ENCODE peak calls at places on chromosomes 16 and 17, in nine cellular contexts. O is effector CD4-positive, alpha-beta T cell; F is fibroblast of the aortic adventitia; H is stimulated activated CD4-positive, alpha-beta T cell treated with anti-CD3 and anti-CD28 coated beads, Interleukin-2, amount 100 ng/mL, for 48 hours; A is mucosa of descending colon; K is endothelial cell; B is GM12865; C is T1000; S is testis. R is an unnamed sample.

GRCh38 chr17:78915872-78916632 is 9.1 kb downstream of the TIMP2 start:
- DNase-seq in O (no peak), F (peak), H (no peak), A (peak), K (peak), B (no peak), C (peak), S (peak), R (no peak)

GRCh38 chr16:83113317-83113716 is 486.5 kb downstream of the CDH13 start:
- DNase-seq in O (no peak), F (peak), H (no peak), A (peak), K (peak), B (peak), C (no peak), S (peak), R (no peak)

GRCh38 chr16:89544713-89545043 is 15.8 kb upstream of the RPL13 start:
- DNase-seq in O (no peak), F (no peak), H (no peak), A (no peak), K (no peak), B (no peak), C (no peak), S (no peak), R (no peak)

GRCh38 chr16:49012961-49013726 is 268.5 kb downstream of the CBLN1 start:
- DNase-seq in O (no peak), F (peak), H (no peak), A (no peak), K (no peak), B (no peak), C (no peak), S (no peak), R (no peak)

GRCh38 chr16:89958068-89958467 is 9.5 kb downstream of the DEF8 start:
- DNase-seq in O (no peak), F (no peak), H (no peak), A (peak), K (peak), B (peak), C (no peak), S (peak), R (no peak)

GRCh38 chr17:50049636-50050035 is 6.3 kb upstream of the ITGA3 start:
- DNase-seq in O (no peak), F (no peak), H (no peak), A (no peak), K (no peak), B (no peak), C (no peak), S (no peak), R (no peak)

GRCh38 chr17:27499451-27500265 is 43.4 kb downstream of the KSR1 start:
- DNase-seq in O (no peak), F (no peak), H (no peak), A (no peak), K (no peak), B (no peak), C (no peak), S (no peak), R (no peak)

GRCh38 chr16:15434425-15435215 is at the start of gene BMERB1:
- DNase-seq in O (peak), F (peak), H (peak), A (peak), K (peak), B (peak), C (peak), S (peak), R (peak)

GRCh38 chr16:83015871-83016270 is 389.1 kb downstream of the CDH13 start:
- DNase-seq in O (no peak), F (peak), H (no peak), A (no peak), K (no peak), B (no peak), C (peak), S (no peak), R (no peak)

GRCh38 chr16:79261461-79261860 is 339.1 kb downstream of the MAF start:
- DNase-seq in O (peak), F (no peak), H (no peak), A (peak), K (peak), B (peak), C (no peak), S (peak), R (peak)

GRCh38 chr17:57672205-57672632 is 72.9 kb downstream of the CCDC182 start:
- DNase-seq in O (no peak), F (peak), H (no peak), A (no peak), K (no peak), B (no peak), C (peak), S (no peak), R (peak)

GRCh38 chr17:62714016-62714777 is 86.7 kb downstream of the MRC2 start:
- DNase-seq in O (no peak), F (peak), H (no peak), A (no peak), K (no peak), B (no peak), C (no peak), S (peak), R (no peak)

GRCh38 chr17:38735161-38735997 is 5.2 kb downstream of the CISD3 start:
- DNase-seq in O (peak), F (peak), H (peak), A (peak), K (peak), B (peak), C (peak), S (peak), R (peak)

GRCh38 chr17:57699751-57700186 is 45.3 kb downstream of the CCDC182 start:
- DNase-seq in O (no peak), F (no peak), H (no peak), A (no peak), K (no peak), B (no peak), C (no peak), S (no peak), R (no peak)

GRCh38 chr16:19583665-19584300 is 28.3 kb downstream of the VPS35L start:
- DNase-seq in O (no peak), F (peak), H (peak), A (peak), K (peak), B (peak), C (no peak), S (peak), R (no peak)

GRCh38 chr17:55454906-55455474 is 33.4 kb upstream of the MMD start:
- DNase-seq in O (no peak), F (peak), H (no peak), A (no peak), K (no peak), B (no peak), C (peak), S (no peak), R (no peak)

GRCh38 chr16:86961133-86961720 is 356.0 kb downstream of the C16orf95 start:
- DNase-seq in O (no peak), F (peak), H (no peak), A (no peak), K (no peak), B (no peak), C (no peak), S (no peak), R (no peak)

GRCh38 chr17:77208217-77208808 is 67.5 kb downstream of the SEC14L1 start:
- DNase-seq in O (no peak), F (peak), H (no peak), A (no peak), K (peak), B (no peak), C (no peak), S (peak), R (no peak)

GRCh38 chr17:57539528-57540301 is 205.4 kb downstream of the CCDC182 start:
- DNase-seq in O (no peak), F (no peak), H (no peak), A (no peak), K (no peak), B (no peak), C (no peak), S (no peak), R (no peak)

R was measured in activated effector memory CD4-positive, alpha-beta T cell treated with Interleukin-2 at 50 U/mL for 16 hours.